ENCODE peak calls at places on chromosomes 11 and 22, in four cellular contexts. Q is adipocyte, U is gastrocnemius medialis, A is WTC11. B is an unnamed sample.

GRCh38 chr11:72629266-72629665 is 45.0 kb downstream of the PDE2A start:
- DNase-seq in Q (no peak), U (no peak), A (no peak), B (no peak)

GRCh38 chr22:38218661-38219331 is 17.0 kb downstream of the MAFF start:
- DNase-seq in Q (peak), U (peak), A (peak), B (peak)

GRCh38 chr11:45323598-45324249 is 37.6 kb upstream of the SYT13 start:
- DNase-seq in Q (no peak), U (no peak), A (no peak), B (no peak)

GRCh38 chr22:24370426-24370825 is 57.0 kb upstream of the ADORA2A start:
- DNase-seq in Q (no peak), U (no peak), A (no peak), B (no peak)

GRCh38 chr11:85651118-85651517 is 3.4 kb downstream of the TMEM126A start:
- DNase-seq in Q (no peak), U (no peak), A (no peak), B (no peak)

GRCh38 chr22:22380098-22381030 is 128.2 kb downstream of the ZNF280B start:
- DNase-seq in Q (no peak), U (no peak), A (peak), B (peak)

GRCh38 chr11:116190861-116191260 is 581.9 kb downstream of the BUD13 start:
- DNase-seq in Q (no peak), U (no peak), A (no peak), B (no peak)

GRCh38 chr11:2777871-2778629 is 78.3 kb upstream of the KCNQ1OT1 start:
- DNase-seq in Q (no peak), U (no peak), A (peak), B (peak)

GRCh38 chr11:6617315-6617781 is 1.9 kb downstream of the TPP1 start:
- DNase-seq in Q (no peak), U (no peak), A (no peak), B (no peak)

GRCh38 chr22:40394607-40395006 is 24.2 kb downstream of the SGSM3 start:
- DNase-seq in Q (no peak), U (no peak), A (no peak), B (no peak)

GRCh38 chr11:8732748-8733241 is 50.2 kb downstream of the RPL27A start:
- DNase-seq in Q (peak), U (peak), A (no peak), B (peak)

GRCh38 chr11:78666675-78667129 is 92.0 kb upstream of the NARS2 start:
- DNase-seq in Q (peak), U (no peak), A (no peak), B (no peak)

GRCh38 chr11:8812438-8812837 is 98.6 kb upstream of the AKIP1 start:
- DNase-seq in Q (peak), U (no peak), A (no peak), B (peak)

GRCh38 chr11:61460474-61460881 is 30.6 kb downstream of the SDHAF2 start:
- DNase-seq in Q (peak), U (no peak), A (no peak), B (no peak)

GRCh38 chr11:109971184-109971523 is 122.0 kb upstream of the ZC3H12C start:
- DNase-seq in Q (peak), U (no peak), A (no peak), B (no peak)

GRCh38 chr11:114596175-114596919 is 761 bp upstream of the NXPE4 start:
- DNase-seq in Q (no peak), U (no peak), A (no peak), B (peak)

GRCh38 chr11:112162761-112163669 is 879 bp downstream of the IL18 start:
- DNase-seq in Q (peak), U (no peak), A (no peak), B (no peak)

GRCh38 chr22:47994045-47994444 is 1231.6 kb downstream of the TBC1D22A start:
- DNase-seq in Q (no peak), U (no peak), A (no peak), B (peak)

GRCh38 chr22:27185903-27186302 is 528.5 kb downstream of the MIAT start:
- DNase-seq in Q (no peak), U (no peak), A (no peak), B (peak)

GRCh38 chr11:96207459-96208449 is 135.2 kb downstream of the MAML2 start:
- DNase-seq in Q (peak), U (no peak), A (no peak), B (no peak)

GRCh38 chr11:28794405-28794804 is 686.2 kb downstream of the METTL15 start:
- DNase-seq in Q (no peak), U (no peak), A (no peak), B (no peak)

GRCh38 chr11:32333335-32333991 is 101.9 kb downstream of the WT1 start:
- DNase-seq in Q (peak), U (peak), A (peak), B (peak)

GRCh38 chr11:119421351-119421750 is 1.6 kb downstream of the THY1 start:
- DNase-seq in Q (peak), U (no peak), A (no peak), B (no peak)

GRCh38 chr11:96384156-96384555 is 5.6 kb downstream of the CCDC82 start:
- DNase-seq in Q (no peak), U (no peak), A (no peak), B (no peak)

GRCh38 chr11:77121096-77121640 is 6.9 kb upstream of the MYO7A start:
- DNase-seq in Q (no peak), U (no peak), A (no peak), B (no peak)

GRCh38 chr11:1997755-1998154 is at the start of gene H19:
- DNase-seq in Q (no peak), U (no peak), A (no peak), B (no peak)

GRCh38 chr22:49947296-49947622 is 13.3 kb upstream of the PIM3 start:
- DNase-seq in Q (no peak), U (no peak), A (no peak), B (no peak)

GRCh38 chr11:119101759-119102423 is at the start of gene DPAGT1:
- DNase-seq in Q (peak), U (peak), A (peak), B (peak)

GRCh38 chr11:130121430-130121978 is 38.1 kb upstream of the ST14 start:
- DNase-seq in Q (no peak), U (no peak), A (no peak), B (no peak)

GRCh38 chr11:3723014-3723708 is 52.0 kb upstream of the CHRNA10 start:
- DNase-seq in Q (peak), U (no peak), A (no peak), B (no peak)